ENCODE peak calls at places on chromosome 7, in eight cellular contexts. One of them, this sample, is unnamed.

GRCh38 chr7:516606-517456 is 2.8 kb downstream of the PDGFA start:
- DNase-seq in GM23248: peak; percentile 93
- DNase-seq in HCT116: no peak
- DNase-seq in SK-N-SH: no peak
- DNase-seq in PC-9: peak; percentile 74
- DNase-seq in hepatocyte: peak; percentile 87
- DNase-seq in Karpas-422: no peak
- DNase-seq in PC-3: peak; percentile 60
- DNase-seq in this sample: peak; percentile 65

GRCh38 chr7:52080493-52080892 is 763.9 kb upstream of the COBL start:
- DNase-seq in GM23248: no peak
- DNase-seq in HCT116: no peak
- DNase-seq in SK-N-SH: no peak
- DNase-seq in PC-9: no peak
- DNase-seq in hepatocyte: no peak
- DNase-seq in Karpas-422: no peak
- DNase-seq in PC-3: no peak
- DNase-seq in this sample: no peak

GRCh38 chr7:8418627-8419245 is 14.7 kb upstream of the NXPH1 start:
- DNase-seq in GM23248: peak; percentile 73
- DNase-seq in HCT116: peak; percentile 57
- DNase-seq in SK-N-SH: peak; percentile 60
- DNase-seq in PC-9: peak; percentile 44
- DNase-seq in hepatocyte: peak; percentile 87
- DNase-seq in Karpas-422: peak; percentile 85
- DNase-seq in PC-3: peak; percentile 70
- DNase-seq in this sample: peak; percentile 90

GRCh38 chr7:151083071-151083823 is at the start of gene TMUB1:
- DNase-seq in GM23248: peak; percentile 82
- DNase-seq in HCT116: no peak
- DNase-seq in SK-N-SH: peak; percentile 88
- DNase-seq in PC-9: peak; percentile 77
- DNase-seq in hepatocyte: peak; percentile 88
- DNase-seq in Karpas-422: peak; percentile 92
- DNase-seq in PC-3: peak; percentile 49
- DNase-seq in this sample: peak; percentile 83

GRCh38 chr7:152899482-152900166 is 140.1 kb downstream of the ACTR3B start:
- DNase-seq in GM23248: no peak
- DNase-seq in HCT116: no peak
- DNase-seq in SK-N-SH: no peak
- DNase-seq in PC-9: peak; percentile 46
- DNase-seq in hepatocyte: no peak
- DNase-seq in Karpas-422: no peak
- DNase-seq in PC-3: peak; percentile 64
- DNase-seq in this sample: no peak

GRCh38 chr7:122143376-122143750 is 686 bp downstream of the AASS start:
- DNase-seq in GM23248: peak; percentile 52
- DNase-seq in HCT116: no peak
- DNase-seq in SK-N-SH: peak; percentile 26
- DNase-seq in PC-9: no peak
- DNase-seq in hepatocyte: peak; percentile 16
- DNase-seq in Karpas-422: no peak
- DNase-seq in PC-3: no peak
- DNase-seq in this sample: no peak

GRCh38 chr7:1708640-1709249 is 38.7 kb downstream of the ELFN1 start:
- DNase-seq in GM23248: no peak
- DNase-seq in HCT116: no peak
- DNase-seq in SK-N-SH: peak; percentile 58
- DNase-seq in PC-9: no peak
- DNase-seq in hepatocyte: no peak
- DNase-seq in Karpas-422: no peak
- DNase-seq in PC-3: no peak
- DNase-seq in this sample: no peak

GRCh38 chr7:100793806-100794660 is 33.3 kb downstream of the EPHB4 start:
- DNase-seq in GM23248: peak; percentile 33
- DNase-seq in HCT116: no peak
- DNase-seq in SK-N-SH: no peak
- DNase-seq in PC-9: peak; percentile 51
- DNase-seq in hepatocyte: no peak
- DNase-seq in Karpas-422: no peak
- DNase-seq in PC-3: peak; percentile 61
- DNase-seq in this sample: no peak

GRCh38 chr7:101386177-101386557 is 23.5 kb downstream of the COL26A1 start:
- DNase-seq in GM23248: no peak
- DNase-seq in HCT116: no peak
- DNase-seq in SK-N-SH: no peak
- DNase-seq in PC-9: no peak
- DNase-seq in hepatocyte: no peak
- DNase-seq in Karpas-422: no peak
- DNase-seq in PC-3: no peak
- DNase-seq in this sample: no peak

GRCh38 chr7:82521906-82522445 is 78.4 kb upstream of the CACNA2D1 start:
- DNase-seq in GM23248: no peak
- DNase-seq in HCT116: no peak
- DNase-seq in SK-N-SH: no peak
- DNase-seq in PC-9: no peak
- DNase-seq in hepatocyte: no peak
- DNase-seq in Karpas-422: no peak
- DNase-seq in PC-3: peak; percentile 6
- DNase-seq in this sample: no peak

GRCh38 chr7:95980073-95980655 is 207.8 kb downstream of the DYNC1I1 start:
- DNase-seq in GM23248: no peak
- DNase-seq in HCT116: no peak
- DNase-seq in SK-N-SH: no peak
- DNase-seq in PC-9: no peak
- DNase-seq in hepatocyte: peak; percentile 63
- DNase-seq in Karpas-422: no peak
- DNase-seq in PC-3: no peak
- DNase-seq in this sample: no peak

GRCh38 chr7:112782498-112782897 is 7.7 kb downstream of the TMEM168 start:
- DNase-seq in GM23248: no peak
- DNase-seq in HCT116: no peak
- DNase-seq in SK-N-SH: no peak
- DNase-seq in PC-9: no peak
- DNase-seq in hepatocyte: no peak
- DNase-seq in Karpas-422: no peak
- DNase-seq in PC-3: no peak
- DNase-seq in this sample: no peak

GRCh38 chr7:17401806-17402627 is 103.6 kb downstream of the AHR start:
- DNase-seq in GM23248: no peak
- DNase-seq in HCT116: no peak
- DNase-seq in SK-N-SH: no peak
- DNase-seq in PC-9: no peak
- DNase-seq in hepatocyte: no peak
- DNase-seq in Karpas-422: no peak
- DNase-seq in PC-3: no peak
- DNase-seq in this sample: no peak

GRCh38 chr7:135959655-135960363 is 17.4 kb downstream of the MTPN start:
- DNase-seq in GM23248: no peak
- DNase-seq in HCT116: no peak
- DNase-seq in SK-N-SH: peak; percentile 38
- DNase-seq in PC-9: no peak
- DNase-seq in hepatocyte: no peak
- DNase-seq in Karpas-422: no peak
- DNase-seq in PC-3: no peak
- DNase-seq in this sample: no peak

GRCh38 chr7:77479536-77480088 is 57.5 kb upstream of the PTPN12 start:
- DNase-seq in GM23248: peak; percentile 23
- DNase-seq in HCT116: no peak
- DNase-seq in SK-N-SH: no peak
- DNase-seq in PC-9: peak; percentile 38
- DNase-seq in hepatocyte: peak; percentile 17
- DNase-seq in Karpas-422: no peak
- DNase-seq in PC-3: peak; percentile 76
- DNase-seq in this sample: peak; percentile 38

GRCh38 chr7:27124096-27124978 is 6.2 kb downstream of the HOXA4 start:
- DNase-seq in GM23248: no peak
- DNase-seq in HCT116: peak; percentile 66
- DNase-seq in SK-N-SH: no peak
- DNase-seq in PC-9: no peak
- DNase-seq in hepatocyte: no peak
- DNase-seq in Karpas-422: no peak
- DNase-seq in PC-3: no peak
- DNase-seq in this sample: no peak

GRCh38 chr7:129958643-129959479 is 6.1 kb upstream of the UBE2H start:
- DNase-seq in GM23248: peak; percentile 55
- DNase-seq in HCT116: peak; percentile 69
- DNase-seq in SK-N-SH: peak; percentile 79
- DNase-seq in PC-9: peak; percentile 96
- DNase-seq in hepatocyte: peak; percentile 90
- DNase-seq in Karpas-422: no peak
- DNase-seq in PC-3: peak; percentile 90
- DNase-seq in this sample: no peak

GRCh38 chr7:16025696-16026095 is 339.2 kb upstream of the MEOX2 start:
- DNase-seq in GM23248: no peak
- DNase-seq in HCT116: no peak
- DNase-seq in SK-N-SH: no peak
- DNase-seq in PC-9: no peak
- DNase-seq in hepatocyte: no peak
- DNase-seq in Karpas-422: no peak
- DNase-seq in PC-3: no peak
- DNase-seq in this sample: no peak
- H3K9me2 ChIP-seq in GM23248: no peaks in the 10 kb centered on the region
- H3K9me2 ChIP-seq in HCT116: no peaks in the 10 kb centered on the region
- H3K9me2 ChIP-seq in SK-N-SH: no peaks in the 10 kb centered on the region
- H3K9me2 ChIP-seq in PC-9: no peaks in the 10 kb centered on the region
- H3K9me2 ChIP-seq in hepatocyte: no peaks in the 10 kb centered on the region
- H3K9me2 ChIP-seq in Karpas-422: no peaks in the 10 kb centered on the region
- H3K9me2 ChIP-seq in PC-3: no peaks in the 10 kb centered on the region
- H3K9me2 ChIP-seq in this sample: no peaks in the 10 kb centered on the region

DNA sequence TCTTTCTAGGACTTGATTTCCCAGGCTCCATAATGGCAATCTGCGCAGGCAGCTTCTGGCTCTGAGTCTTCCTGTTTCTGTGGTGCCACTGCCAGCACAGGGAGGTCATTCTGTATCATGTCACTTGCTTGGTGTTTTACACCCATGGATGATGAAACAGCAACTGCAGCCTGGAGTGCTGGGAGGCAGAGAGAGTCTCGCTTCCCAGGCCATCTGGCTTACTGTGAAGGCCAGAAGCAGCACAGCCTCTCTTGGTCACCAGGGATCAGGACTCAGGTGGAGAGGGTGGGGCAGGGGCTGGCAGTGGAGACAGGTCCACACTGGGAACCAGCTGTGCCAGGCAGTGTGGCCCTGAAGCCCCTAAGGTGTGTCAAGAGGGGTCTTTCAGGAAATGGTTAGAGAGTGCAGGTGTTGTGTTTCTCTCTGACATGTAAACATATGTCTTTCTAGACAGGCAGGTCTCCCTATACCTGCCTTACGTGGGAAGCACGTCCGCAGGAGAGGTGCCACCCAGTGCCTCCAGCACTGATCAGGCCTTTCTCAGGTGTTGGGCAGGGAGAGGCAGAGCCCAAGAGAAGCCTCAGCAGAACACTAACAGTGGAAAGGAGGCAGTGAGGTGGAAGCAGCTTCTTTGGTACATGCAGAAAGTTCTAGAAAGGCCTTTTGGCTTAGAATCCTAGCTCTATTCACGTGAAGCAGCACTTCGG is 71.4 kb downstream of the INSIG1 start:
- DNase-seq in GM23248: no peak
- DNase-seq in HCT116: no peak
- DNase-seq in SK-N-SH: no peak
- DNase-seq in PC-9: no peak
- DNase-seq in hepatocyte: no peak
- DNase-seq in Karpas-422: no peak
- DNase-seq in PC-3: no peak
- DNase-seq in this sample: no peak
- H3K9me2 ChIP-seq in GM23248: no peaks in the 10 kb centered on the region
- H3K9me2 ChIP-seq in HCT116: no peaks in the 10 kb centered on the region
- H3K9me2 ChIP-seq in SK-N-SH: no peaks in the 10 kb centered on the region
- H3K9me2 ChIP-seq in PC-9: no peaks in the 10 kb centered on the region
- H3K9me2 ChIP-seq in hepatocyte: no peaks in the 10 kb centered on the region
- H3K9me2 ChIP-seq in Karpas-422: no peaks in the 10 kb centered on the region
- H3K9me2 ChIP-seq in PC-3: no peaks in the 10 kb centered on the region
- H3K9me2 ChIP-seq in this sample: no peaks in the 10 kb centered on the region

GRCh38 chr7:107555893-107556292 is 7.8 kb downstream of the COG5 start:
- DNase-seq in GM23248: no peak
- DNase-seq in HCT116: no peak
- DNase-seq in SK-N-SH: no peak
- DNase-seq in PC-9: no peak
- DNase-seq in hepatocyte: no peak
- DNase-seq in Karpas-422: no peak
- DNase-seq in PC-3: no peak
- DNase-seq in this sample: no peak

GRCh38 chr7:107560898-107561516 is 2.7 kb downstream of the COG5 start:
- DNase-seq in GM23248: no peak
- DNase-seq in HCT116: no peak
- DNase-seq in SK-N-SH: no peak
- DNase-seq in PC-9: no peak
- DNase-seq in hepatocyte: no peak
- DNase-seq in Karpas-422: peak; percentile 45
- DNase-seq in PC-3: no peak
- DNase-seq in this sample: no peak

GRCh38 chr7:107563761-107564552 is at the start of the genes COG5 and DUS4L:
- DNase-seq in GM23248: peak; percentile 91
- DNase-seq in HCT116: peak; percentile 56
- DNase-seq in SK-N-SH: peak; percentile 96
- DNase-seq in PC-9: peak; percentile 78
- DNase-seq in hepatocyte: peak; percentile 93
- DNase-seq in Karpas-422: peak; percentile 93
- DNase-seq in PC-3: peak; percentile 81
- DNase-seq in this sample: peak; percentile 90

GRCh38 chr7:107563072-107563760 is 504 bp downstream of the COG5 start:
- DNase-seq in GM23248: no peak
- DNase-seq in HCT116: peak; percentile 44
- DNase-seq in SK-N-SH: peak; percentile 82
- DNase-seq in PC-9: no peak
- DNase-seq in hepatocyte: no peak
- DNase-seq in Karpas-422: peak; percentile 53
- DNase-seq in PC-3: peak; percentile 6
- DNase-seq in this sample: peak; percentile 74

GRCh38 chr7:107559864-107560263 is 3.9 kb downstream of the COG5 start:
- DNase-seq in GM23248: peak; percentile 73
- DNase-seq in HCT116: no peak
- DNase-seq in SK-N-SH: no peak
- DNase-seq in PC-9: no peak
- DNase-seq in hepatocyte: no peak
- DNase-seq in Karpas-422: no peak
- DNase-seq in PC-3: peak; percentile 31
- DNase-seq in this sample: no peak
- H3K9me2 ChIP-seq in GM23248: no peaks in the 10 kb centered on the region
- H3K9me2 ChIP-seq in HCT116: no peaks in the 10 kb centered on the region
- H3K9me2 ChIP-seq in SK-N-SH: no peaks in the 10 kb centered on the region
- H3K9me2 ChIP-seq in PC-9: no peaks in the 10 kb centered on the region
- H3K9me2 ChIP-seq in hepatocyte: no peaks in the 10 kb centered on the region
- H3K9me2 ChIP-seq in Karpas-422: no peaks in the 10 kb centered on the region
- H3K9me2 ChIP-seq in PC-3: no peaks in the 10 kb centered on the region
- H3K9me2 ChIP-seq in this sample: no peaks in the 10 kb centered on the region

GRCh38 chr7:38383281-38383680 is 109.8 kb upstream of the TARP start:
- DNase-seq in GM23248: peak; percentile 8
- DNase-seq in HCT116: no peak
- DNase-seq in SK-N-SH: no peak
- DNase-seq in PC-9: no peak
- DNase-seq in hepatocyte: no peak
- DNase-seq in Karpas-422: no peak
- DNase-seq in PC-3: no peak
- DNase-seq in this sample: no peak

GRCh38 chr7:38382627-38383026 is 109.2 kb upstream of the TARP start:
- DNase-seq in GM23248: peak; percentile 92
- DNase-seq in HCT116: no peak
- DNase-seq in SK-N-SH: no peak
- DNase-seq in PC-9: no peak
- DNase-seq in hepatocyte: no peak
- DNase-seq in Karpas-422: no peak
- DNase-seq in PC-3: peak; percentile 5
- DNase-seq in this sample: no peak

GRCh38 chr7:38385682-38386081 is 112.2 kb upstream of the TARP start:
- DNase-seq in GM23248: no peak
- DNase-seq in HCT116: no peak
- DNase-seq in SK-N-SH: no peak
- DNase-seq in PC-9: no peak
- DNase-seq in hepatocyte: no peak
- DNase-seq in Karpas-422: no peak
- DNase-seq in PC-3: no peak
- DNase-seq in this sample: no peak
- H3K9me2 ChIP-seq in GM23248: no peaks in the 10 kb centered on the region
- H3K9me2 ChIP-seq in HCT116: no peaks in the 10 kb centered on the region
- H3K9me2 ChIP-seq in SK-N-SH: no peaks in the 10 kb centered on the region
- H3K9me2 ChIP-seq in PC-9: no peaks in the 10 kb centered on the region
- H3K9me2 ChIP-seq in hepatocyte: no peaks in the 10 kb centered on the region
- H3K9me2 ChIP-seq in Karpas-422: no peaks in the 10 kb centered on the region
- H3K9me2 ChIP-seq in PC-3: no peaks in the 10 kb centered on the region
- H3K9me2 ChIP-seq in this sample: no peaks in the 10 kb centered on the region

This sample was measured in GM23338.